ENCODE peak calls at places on chromosomes 3 and 15, in five cellular contexts. B is adrenal gland, S is B cell, K is AG10803, M is GM12878. N is an unnamed sample.
A peak's percentile ranks its signal among the peaks of the same experiment; 100 is the strongest.

GRCh38 chr3:169619793-169620192 is 43.7 kb downstream of the MECOM start:
- DNase-seq in K (no peak), M (no peak), S (no peak), B (no peak), N (no peak)

GRCh38 chr3:161682715-161683114 is 186.1 kb downstream of the OTOL1 start:
- DNase-seq in M (no peak), B (no peak), K (no peak), S (no peak), N (no peak)

GRCh38 chr3:36693670-36694069 is 70.7 kb downstream of the DCLK3 start:
- DNase-seq in M (no peak), B (no peak), S (no peak), K (no peak), N (no peak)

GRCh38 chr3:56347219-56347871 is 120.9 kb downstream of the ERC2 start:
- DNase-seq in S (no peak), B (peak; percentile 5), M (no peak), K (no peak), N (peak; percentile 7)

GRCh38 chr15:63473999-63474809 is 30.2 kb upstream of the USP3 start:
- DNase-seq in M (peak; percentile 97), S (peak; percentile 87), K (peak; percentile 61), B (peak; percentile 34), N (peak; percentile 61)

GRCh38 chr15:68384451-68385239 is 47.3 kb downstream of the ITGA11 start:
- DNase-seq in B (peak; percentile 85), K (peak; percentile 95), M (no peak), S (no peak), N (no peak)

GRCh38 chr3:169846458-169847193 is 23.1 kb downstream of the LRRC31 start:
- DNase-seq in S (peak; percentile 55), B (no peak), K (peak; percentile 58), M (peak; percentile 46), N (peak; percentile 62)

GRCh38 chr15:53589526-53590057 is 169.9 kb downstream of the WDR72 start:
- DNase-seq in K (no peak), M (no peak), S (no peak), B (peak; percentile 7), N (no peak)

GRCh38 chr3:45737222-45737621 is 48.0 kb downstream of the SACM1L start:
- DNase-seq in S (no peak), K (no peak), M (no peak), B (no peak), N (no peak)

GRCh38 chr15:64842099-64842940 is 605 bp downstream of the PLEKHO2 start:
- DNase-seq in K (no peak), B (no peak), M (no peak), S (no peak), N (no peak)

GRCh38 chr3:14439501-14440167 is 37.2 kb downstream of the SLC6A6 start:
- DNase-seq in K (no peak), M (no peak), S (no peak), B (peak; percentile 87), N (no peak)

GRCh38 chr3:153252963-153253362 is 90.9 kb downstream of the RAP2B start:
- DNase-seq in B (no peak), K (no peak), S (no peak), M (no peak), N (no peak)

GRCh38 chr3:155658669-155659068 is 86.2 kb downstream of the PLCH1 start:
- DNase-seq in M (no peak), K (no peak), S (no peak), B (no peak), N (no peak)

GRCh38 chr3:156024904-156025303 is 95.5 kb upstream of the KCNAB1 start:
- DNase-seq in S (no peak), M (no peak), B (no peak), K (peak; percentile 17), N (no peak)

GRCh38 chr3:55984631-55985030 is 483.6 kb downstream of the ERC2 start:
- DNase-seq in M (no peak), S (no peak), K (peak; percentile 29), B (no peak), N (no peak)

GRCh38 chr3:139710212-139710611 is 32.4 kb upstream of the NMNAT3 start:
- DNase-seq in B (no peak), S (no peak), M (no peak), K (no peak), N (no peak)

GRCh38 chr3:112061152-112061551 is 25.0 kb upstream of the C3orf52 start:
- DNase-seq in K (peak; percentile 63), B (no peak), M (no peak), S (no peak), N (no peak)

GRCh38 chr3:148036331-148036881 is 627.2 kb downstream of the ZIC1 start:
- DNase-seq in K (no peak), B (no peak), S (no peak), M (no peak), N (no peak)

GRCh38 chr15:44536298-44536961 is 517 bp upstream of the EIF3J start:
- DNase-seq in S (peak; percentile 80), K (no peak), M (no peak), B (peak; percentile 88), N (no peak)

GRCh38 chr3:182920515-182921084 is 59.7 kb downstream of the DCUN1D1 start:
- DNase-seq in K (no peak), S (no peak), B (peak; percentile 52), M (no peak), N (no peak)

GRCh38 chr3:62149962-62150361 is 223.4 kb downstream of the FEZF2 start:
- DNase-seq in B (peak; percentile 35), S (no peak), K (peak; percentile 76), M (no peak), N (no peak)

GRCh38 chr3:37904614-37905047 is 43.0 kb downstream of the CTDSPL start:
- DNase-seq in M (no peak), K (peak; percentile 77), S (no peak), B (no peak), N (no peak)

GRCh38 chr3:46695177-46695961 is 1.9 kb upstream of the ALS2CL start:
- DNase-seq in S (no peak), B (peak; percentile 69), K (no peak), M (no peak), N (peak; percentile 58)

GRCh38 chr15:57924536-57924935 is 141.0 kb downstream of the ALDH1A2 start:
- DNase-seq in S (no peak), K (no peak), M (no peak), B (no peak), N (no peak)
- TF ChIP-seq CTCF in S (no peak), K (no peak), M (no peak), B (no peak), N (no peak)

DNA sequence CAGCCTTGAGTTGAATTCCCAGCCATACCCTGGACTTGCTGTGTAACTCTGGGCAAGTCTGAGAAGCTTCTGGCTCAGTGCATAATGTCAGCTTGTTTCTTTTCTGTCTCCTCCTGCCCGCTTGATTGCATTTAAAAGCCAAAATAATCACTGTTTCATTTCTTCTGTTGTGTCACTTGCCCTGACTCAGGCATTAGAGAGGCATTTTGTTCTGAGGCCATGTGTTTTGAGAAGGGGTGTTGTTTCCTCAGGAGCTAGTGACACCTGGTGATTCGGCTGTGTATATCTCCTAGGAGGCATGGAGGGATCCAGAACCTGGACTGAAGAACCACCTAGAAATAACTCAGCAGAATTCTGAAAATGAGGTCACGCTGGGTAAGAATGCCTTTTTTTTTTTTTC is 16.0 kb downstream of the WDR73 start:
- DNase-seq in K (peak; percentile 13), B (no peak), S (no peak), M (no peak), N (peak; percentile 34)
- TF ChIP-seq CTCF in K (no peak), B (no peak), S (no peak), M (peak; percentile 48), N (no peak)

GRCh38 chr15:52163321-52164190 is 27.6 kb downstream of the GNB5 start:
- DNase-seq in M (no peak), K (no peak), B (no peak), S (no peak), N (no peak)
- TF ChIP-seq CTCF in M (peak; percentile 15), K (peak; percentile 16), B (no peak), S (peak; percentile 35), N (peak; percentile 13)

DNA sequence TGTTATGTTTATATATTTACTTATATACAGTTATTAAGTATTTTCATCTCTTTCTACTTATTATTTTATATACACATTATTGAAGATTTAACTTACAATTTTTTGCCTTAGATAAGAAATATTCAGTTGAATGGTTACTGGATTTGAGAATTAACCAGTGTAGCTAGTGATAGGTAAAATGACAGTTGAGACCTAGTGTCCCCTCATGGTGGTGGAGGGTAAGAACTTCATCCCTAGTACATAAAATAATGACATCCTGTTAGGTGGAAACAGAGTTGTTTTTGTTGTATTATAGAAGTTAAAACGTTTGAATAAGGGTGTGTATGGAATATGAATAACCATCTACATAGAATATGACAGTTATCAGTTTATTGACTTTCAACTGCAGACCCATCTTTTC is 1152.4 kb upstream of the ALCAM start:
- DNase-seq in M (no peak), S (no peak), B (no peak), K (no peak), N (no peak)
- TF ChIP-seq CTCF in M (no peak), S (no peak), B (no peak), K (no peak), N (no peak)

DNA sequence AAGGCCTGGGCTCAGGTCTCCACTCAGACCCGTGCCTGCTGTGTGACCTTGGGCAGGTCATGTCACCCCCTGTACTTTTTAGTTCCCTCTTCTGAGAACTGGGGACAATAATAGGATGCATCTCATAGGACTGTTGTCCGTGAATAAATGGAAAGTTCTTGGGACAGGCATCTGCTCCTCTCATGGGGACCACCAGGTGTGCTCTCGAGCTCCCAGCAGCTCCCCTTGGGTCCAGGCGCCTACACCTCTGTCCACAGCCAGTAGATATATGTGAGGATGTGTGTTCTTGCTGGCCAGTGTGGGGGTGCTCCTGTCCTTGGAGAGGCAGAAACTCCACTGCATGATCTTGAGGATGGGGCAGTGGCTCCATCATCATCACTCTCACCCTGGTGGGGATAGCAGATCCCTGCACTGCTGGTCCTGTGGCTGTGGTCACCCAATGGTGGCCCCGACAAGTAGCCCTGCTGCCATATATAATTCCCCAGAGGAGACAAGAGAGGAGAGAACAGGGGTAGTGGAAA is 257.6 kb upstream of the TLE3 start:
- DNase-seq in M (no peak), K (no peak), S (no peak), B (no peak), N (no peak)
- TF ChIP-seq CTCF in M (no peak), K (peak; percentile 4), S (no peak), B (no peak), N (no peak)

N was measured in GM20000.